ENCODE peak calls at places on chromosomes 16 and 17, in six cellular contexts. F is stomach, I is endothelial cell of umbilical vein, T is HCT116, H is esophagus muscularis mucosa, W is HL-60. E is an unnamed sample.

GRCh38 chr16:138049-138417 is 440 bp downstream of the NPRL3 start:
- DNase-seq in F (no peak), I (peak), T (no peak), H (no peak), W (peak), E (no peak)

GRCh38 chr17:75047398-75048098 is 523 bp downstream of the KCTD2 start:
- DNase-seq in F (no peak), I (peak), T (no peak), H (no peak), W (no peak), E (peak)

GRCh38 chr16:12020007-12020406 is 43.5 kb downstream of the SNX29 start:
- DNase-seq in F (no peak), I (no peak), T (no peak), H (no peak), W (no peak), E (no peak)

GRCh38 chr17:78019367-78019975 is 61.0 kb downstream of the TNRC6C start:
- DNase-seq in F (no peak), I (peak), T (peak), H (no peak), W (no peak), E (no peak)

GRCh38 chr16:71441348-71441781 is 489 bp downstream of the TLE7 start:
- DNase-seq in F (no peak), I (no peak), T (no peak), H (no peak), W (no peak), E (no peak)

GRCh38 chr16:28494141-28494851 is at the start of gene APOBR:
- DNase-seq in F (peak), I (no peak), T (no peak), H (peak), W (peak), E (peak)

GRCh38 chr16:26161461-26162180 is 469.9 kb downstream of the HS3ST4 start:
- DNase-seq in F (no peak), I (no peak), T (no peak), H (peak), W (no peak), E (no peak)

GRCh38 chr17:17345686-17346427 is 42.7 kb downstream of the NT5M start:
- DNase-seq in F (peak), I (no peak), T (no peak), H (no peak), W (no peak), E (no peak)

GRCh38 chr16:4660454-4661007 is 32.8 kb upstream of the NUDT16L1 start:
- DNase-seq in F (peak), I (peak), T (no peak), H (no peak), W (no peak), E (peak)

GRCh38 chr17:60631119-60631518 is 31.1 kb downstream of the PPM1D start:
- DNase-seq in F (no peak), I (no peak), T (no peak), H (no peak), W (no peak), E (no peak)

GRCh38 chr16:77912617-77913016 is 109.7 kb upstream of the CLEC3A start:
- DNase-seq in F (no peak), I (no peak), T (no peak), H (no peak), W (no peak), E (no peak)

GRCh38 chr16:6484931-6485330 is 847.7 kb upstream of the RBFOX1 start:
- DNase-seq in F (no peak), I (no peak), T (no peak), H (peak), W (no peak), E (no peak)

GRCh38 chr16:88924834-88925539 is 52.0 kb downstream of the CBFA2T3 start:
- DNase-seq in F (no peak), I (peak), T (peak), H (no peak), W (peak), E (no peak)

GRCh38 chr16:30187556-30187865 is 4.1 kb downstream of the CORO1A start:
- DNase-seq in F (no peak), I (no peak), T (no peak), H (no peak), W (no peak), E (no peak)

GRCh38 chr16:21598676-21599157 is 660 bp upstream of the METTL9 start:
- DNase-seq in F (no peak), I (peak), T (no peak), H (no peak), W (peak), E (peak)

GRCh38 chr16:49081556-49081955 is 200.1 kb downstream of the CBLN1 start:
- DNase-seq in F (no peak), I (no peak), T (no peak), H (no peak), W (no peak), E (no peak)

GRCh38 chr17:72407336-72408121 is 286.7 kb downstream of the SOX9 start:
- DNase-seq in F (peak), I (peak), T (peak), H (no peak), W (no peak), E (peak)

GRCh38 chr17:80007939-80008338 is 27.7 kb downstream of the TBC1D16 start:
- DNase-seq in F (no peak), I (no peak), T (no peak), H (no peak), W (no peak), E (no peak)

DNA sequence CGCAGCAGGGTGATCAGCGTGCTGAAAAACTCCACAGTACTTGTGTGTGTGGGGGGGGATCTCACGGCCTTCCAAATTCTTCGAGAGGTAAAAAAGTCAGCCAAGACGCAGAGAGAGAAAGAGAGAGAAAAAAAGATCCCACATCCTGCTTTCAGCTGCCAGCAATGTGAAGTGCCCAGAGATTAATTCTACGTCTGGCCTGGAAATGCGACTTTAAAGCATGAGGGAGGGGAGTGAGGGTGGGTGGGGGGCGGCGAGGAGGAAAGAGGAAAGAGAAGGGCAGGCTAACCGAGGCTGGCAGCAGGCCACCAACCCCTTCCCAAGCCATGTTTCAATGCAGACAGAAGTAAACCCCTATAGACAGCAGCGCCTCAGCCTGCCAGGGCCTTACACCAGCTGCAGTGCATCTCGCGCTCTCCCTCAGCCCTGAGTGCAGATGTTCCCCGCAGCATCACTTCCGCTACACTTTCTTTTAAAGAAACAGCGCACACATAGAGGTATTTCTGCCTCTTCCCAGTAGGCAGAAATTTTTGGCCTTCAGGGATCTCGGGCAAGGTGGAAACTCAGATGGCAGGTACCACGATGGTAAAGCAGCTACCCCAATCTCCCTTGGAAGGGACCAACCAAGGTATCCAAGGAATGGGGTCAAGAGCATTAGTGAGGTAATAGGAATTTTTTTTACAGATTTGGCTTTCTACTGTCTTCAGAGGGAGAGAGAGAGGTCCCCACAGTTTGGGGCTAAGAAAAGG is 87.8 kb downstream of the SMG6 start:
- DNase-seq in F (peak), I (peak), T (no peak), H (no peak), W (peak), E (peak)
- TF ChIP-seq POLR2AphosphoS5 in F (peak), I (peak), T (no peak), H (peak), W (no peak), E (peak)

GRCh38 chr17:19319771-19320505 is 42.6 kb downstream of the B9D1 start:
- DNase-seq in F (no peak), I (no peak), T (no peak), H (no peak), W (no peak), E (no peak)

GRCh38 chr17:19315104-19315503 is 47.4 kb downstream of the B9D1 start:
- DNase-seq in F (no peak), I (no peak), T (no peak), H (no peak), W (no peak), E (no peak)

GRCh38 chr17:19316756-19317358 is 45.7 kb downstream of the B9D1 start:
- DNase-seq in F (no peak), I (no peak), T (no peak), H (no peak), W (no peak), E (no peak)

GRCh38 chr17:19318611-19319010 is 43.9 kb downstream of the B9D1 start:
- DNase-seq in F (no peak), I (no peak), T (no peak), H (no peak), W (no peak), E (no peak)

DNA sequence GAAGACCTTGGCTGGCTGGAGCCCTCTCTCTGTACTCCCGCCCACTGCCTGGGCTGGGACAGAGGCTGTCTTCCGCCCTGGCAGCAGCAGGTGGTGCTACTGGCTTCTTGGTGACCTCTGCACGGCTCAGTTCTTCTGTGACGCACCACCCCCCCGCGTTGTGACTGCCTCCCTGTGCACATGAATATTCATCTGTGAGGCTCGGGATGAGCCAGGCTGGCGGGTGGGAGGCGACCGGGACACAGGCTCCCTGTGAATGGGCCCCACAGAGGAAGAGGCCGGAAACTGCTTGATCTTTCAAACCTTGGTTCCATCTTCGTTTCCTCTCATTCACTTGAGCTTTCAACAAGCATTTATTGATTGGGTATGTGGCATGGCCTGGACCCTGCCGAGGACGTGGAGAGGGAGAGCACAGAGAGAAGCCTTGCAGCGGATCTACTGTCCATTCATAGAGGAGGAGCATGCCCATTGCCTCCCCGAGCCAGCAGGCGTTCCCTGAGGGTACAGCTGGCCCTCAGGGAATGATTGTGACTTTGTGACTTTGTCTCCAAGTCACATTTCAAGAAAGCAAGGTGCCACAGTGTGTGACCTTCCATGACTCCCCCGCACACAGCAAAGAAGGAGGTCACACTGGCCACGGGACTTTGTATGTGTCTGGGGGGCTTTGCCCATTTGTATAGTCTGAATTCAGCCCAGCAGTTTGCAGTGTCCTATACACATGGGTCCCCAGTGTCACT is 45.0 kb downstream of the B9D1 start:
- DNase-seq in F (peak), I (peak), T (peak), H (no peak), W (peak), E (peak)
- TF ChIP-seq CTCF in F (no peak), I (peak), T (peak), H (peak), W (no peak), E (peak)

DNA sequence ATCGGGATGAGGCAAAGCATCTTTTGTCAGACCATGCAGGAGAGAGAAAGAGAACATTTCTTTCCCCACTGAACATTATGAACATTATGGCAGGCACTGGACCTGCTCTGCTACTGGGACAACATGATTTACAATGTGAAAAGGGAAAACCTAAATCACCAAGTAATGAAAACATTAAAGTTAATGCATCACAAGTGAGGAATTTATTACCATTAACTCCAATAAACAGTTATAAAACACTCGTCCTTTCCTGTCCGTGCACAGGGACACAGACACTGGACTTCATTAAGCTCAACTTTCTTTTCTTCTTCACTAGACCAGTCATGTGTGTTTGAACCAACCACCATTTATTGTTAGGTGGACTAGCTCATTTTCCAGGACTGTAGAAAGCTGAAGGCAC is 95.4 kb downstream of the SNX11 start:
- DNase-seq in F (no peak), I (no peak), T (no peak), H (no peak), W (no peak), E (no peak)
- H3K4me3 ChIP-seq in F (no peak), I (no peak), T (no peak), H (no peak), W (no peak), E (no peak)

GRCh38 chr17:31094600-31095238 is at the start of gene NF1:
- DNase-seq in F (peak), I (peak), T (peak), H (peak), W (peak), E (peak)

GRCh38 chr17:31093866-31094599 is 744 bp upstream of the NF1 start:
- DNase-seq in F (no peak), I (peak), T (no peak), H (no peak), W (no peak), E (peak)

GRCh38 chr17:31092475-31093064 is 2.2 kb upstream of the NF1 start:
- DNase-seq in F (no peak), I (no peak), T (no peak), H (no peak), W (no peak), E (no peak)

GRCh38 chr17:31096106-31096436 is 1.3 kb downstream of the NF1 start:
- DNase-seq in F (no peak), I (no peak), T (no peak), H (no peak), W (no peak), E (no peak)

GRCh38 chr17:31095239-31096105 is 695 bp downstream of the NF1 start:
- DNase-seq in F (peak), I (peak), T (no peak), H (no peak), W (peak), E (peak)
- TF ChIP-seq POLR2AphosphoS5 in F (no peak), I (no peak), T (no peak), H (no peak), W (no peak), E (no peak)

GRCh38 chr17:28705728-28706334 is 5.9 kb downstream of the PROCA1 start:
- DNase-seq in F (no peak), I (no peak), T (no peak), H (no peak), W (no peak), E (no peak)

GRCh38 chr17:28702752-28703150 is 8.9 kb downstream of the PROCA1 start:
- DNase-seq in F (no peak), I (no peak), T (no peak), H (no peak), W (no peak), E (no peak)

GRCh38 chr17:28703552-28704218 is 8.0 kb downstream of the PROCA1 start:
- DNase-seq in F (no peak), I (no peak), T (no peak), H (no peak), W (no peak), E (no peak)

GRCh38 chr17:28705074-28705659 is 6.5 kb downstream of the PROCA1 start:
- DNase-seq in F (no peak), I (no peak), T (no peak), H (no peak), W (no peak), E (no peak)

DNA sequence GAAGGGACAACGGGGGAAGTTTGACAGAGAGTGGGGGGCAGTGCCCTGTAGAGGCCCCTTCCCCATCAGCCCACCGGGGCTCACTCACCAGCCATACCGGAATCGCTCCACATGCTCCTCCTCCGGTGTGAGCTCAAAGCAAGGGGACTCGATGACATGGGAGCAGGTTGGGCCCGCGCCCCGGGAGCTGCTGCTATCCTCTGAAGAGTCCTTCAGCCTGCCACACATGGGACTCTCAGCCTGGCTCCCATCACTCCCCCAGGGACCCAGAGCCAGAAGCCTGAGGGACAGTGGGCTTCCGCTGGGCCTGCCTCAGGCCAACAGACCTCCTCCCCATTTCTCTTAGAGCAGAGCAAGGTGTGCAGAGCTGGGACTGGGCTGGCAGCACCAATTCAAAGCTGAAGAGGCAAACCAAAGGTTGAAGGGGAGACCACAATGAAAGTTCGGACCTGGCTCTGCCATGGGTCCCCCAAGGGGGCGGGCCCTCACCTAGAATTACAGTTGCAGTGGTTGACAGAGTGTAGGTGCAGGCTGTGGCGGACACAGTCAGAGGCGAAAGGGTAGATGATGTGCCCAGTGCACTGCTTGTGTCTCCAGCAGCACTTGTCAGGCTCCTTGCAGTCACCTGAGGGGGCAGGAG is 7.3 kb downstream of the PROCA1 start:
- DNase-seq in F (no peak), I (no peak), T (no peak), H (no peak), W (no peak), E (no peak)
- TF ChIP-seq CTCF in F (no peak), I (no peak), T (no peak), H (no peak), W (no peak), E (no peak)

GRCh38 chr16:50278251-50278650 is 11.9 kb downstream of the ADCY7 start:
- DNase-seq in F (no peak), I (no peak), T (no peak), H (no peak), W (no peak), E (no peak)
- H3K4me3 ChIP-seq in F (no peak), I (no peak), T (no peak), H (no peak), W (no peak), E (no peak)

GRCh38 chr17:35801583-35802224 is 6.3 kb upstream of the MMP28 start:
- DNase-seq in F (peak), I (peak), T (no peak), H (no peak), W (peak), E (peak)

GRCh38 chr17:35797918-35798317 is 2.5 kb upstream of the MMP28 start:
- DNase-seq in F (no peak), I (no peak), T (no peak), H (no peak), W (no peak), E (no peak)

GRCh38 chr17:35797370-35797769 is 1.9 kb upstream of the MMP28 start:
- DNase-seq in F (no peak), I (no peak), T (no peak), H (no peak), W (no peak), E (no peak)

GRCh38 chr17:35796942-35797341 is 1.5 kb upstream of the MMP28 start:
- DNase-seq in F (no peak), I (no peak), T (no peak), H (no peak), W (no peak), E (no peak)

DNA sequence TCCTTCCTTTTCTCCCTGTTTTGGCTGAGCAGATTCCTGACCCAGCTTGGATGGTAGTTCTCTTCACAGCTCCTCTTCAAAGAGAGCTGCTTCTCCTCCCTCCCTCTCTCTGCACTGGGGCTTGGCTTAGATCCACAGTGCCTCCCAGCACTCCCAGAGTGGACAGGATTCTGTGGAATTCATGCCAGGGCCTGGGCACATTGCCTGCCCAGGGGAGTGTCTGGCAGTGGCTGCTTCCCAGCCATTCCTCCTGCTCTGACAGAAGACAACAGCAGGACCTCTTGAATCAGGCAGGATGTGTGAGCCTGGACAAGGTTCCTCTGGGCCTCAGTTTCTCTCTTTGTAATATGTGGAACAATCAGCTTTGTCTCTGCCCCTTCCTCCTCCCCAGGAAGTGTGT is 4.5 kb upstream of the MMP28 start:
- DNase-seq in F (peak), I (peak), T (no peak), H (no peak), W (no peak), E (peak)
- TF ChIP-seq POLR2AphosphoS5 in F (peak), I (no peak), T (no peak), H (peak), W (no peak), E (peak)

DNA sequence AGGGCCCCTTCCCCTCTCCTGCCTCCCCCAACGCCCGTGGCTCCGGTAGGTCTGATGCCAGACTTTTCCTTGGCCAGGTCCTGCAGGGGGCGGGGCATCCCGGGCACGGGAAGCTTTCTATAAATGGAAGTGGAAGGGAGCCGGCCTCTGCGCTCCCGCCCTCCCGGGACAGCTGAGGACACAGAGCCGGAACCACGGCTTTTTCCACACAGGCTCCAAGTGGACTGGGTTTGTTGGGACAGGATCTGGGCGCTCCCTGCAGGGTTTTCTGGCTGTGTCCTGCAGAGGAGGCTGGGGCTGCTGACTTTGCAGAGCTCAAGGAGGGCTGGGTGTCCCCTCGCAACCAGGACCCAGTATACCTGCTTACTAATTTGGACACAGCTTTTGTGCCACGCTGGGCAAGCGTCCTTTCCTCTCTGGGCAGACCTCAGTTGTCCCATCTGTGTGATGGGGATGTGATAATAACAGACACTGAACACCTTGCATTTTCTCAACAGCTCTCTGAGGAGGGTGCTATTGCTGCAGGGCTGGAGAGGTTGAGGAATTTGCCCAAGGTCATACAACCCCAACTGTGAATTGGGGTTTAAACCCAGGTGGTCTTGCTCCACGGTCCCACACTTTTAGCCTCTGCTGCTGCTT is 1.8 kb downstream of the TNS4 start:
- DNase-seq in F (peak), I (peak), T (no peak), H (peak), W (no peak), E (peak)
- TF ChIP-seq CTCF in F (no peak), I (no peak), T (no peak), H (peak), W (no peak), E (no peak)